ENCODE peak calls at places on chromosomes 13 and 19, in four cellular contexts. A is fibroblast of the conjunctiva; Z is activated CD4-positive, alpha-beta T cell treated with anti-CD3 and anti-CD28 coated beads for 36 hours; U is M059J. O is an unnamed sample.

GRCh38 chr19:7366701-7367420 is 18.1 kb downstream of the ARHGEF18 start:
- DNase-seq in Z (peak; percentile 45), A (no peak), U (peak; percentile 68), O (no peak)

GRCh38 chr19:40576181-40576584 is 490 bp upstream of the SHKBP1 start:
- DNase-seq in Z (peak; percentile 58), U (no peak), A (no peak), O (no peak)

GRCh38 chr13:70339738-70340137 is 231.5 kb upstream of the KLHL1 start:
- DNase-seq in Z (no peak), U (no peak), A (no peak), O (no peak)

GRCh38 chr13:33017410-33017929 is 1.2 kb downstream of the KL start:
- DNase-seq in U (no peak), A (no peak), Z (peak; percentile 74), O (no peak)

GRCh38 chr19:32876919-32877285 is 7.3 kb upstream of the SLC7A9 start:
- DNase-seq in A (no peak), U (peak; percentile 77), Z (no peak), O (no peak)

GRCh38 chr13:110006304-110006703 is 219.9 kb upstream of the IRS2 start:
- DNase-seq in A (no peak), U (peak; percentile 91), Z (no peak), O (no peak)

GRCh38 chr13:52378312-52378711 is 27.7 kb downstream of the THSD1 start:
- DNase-seq in Z (no peak), U (no peak), A (no peak), O (no peak)

GRCh38 chr19:41696402-41697197 is 8.5 kb upstream of the CEACAM7 start:
- DNase-seq in A (no peak), Z (peak; percentile 37), U (peak; percentile 5), O (no peak)

GRCh38 chr19:47480658-47481057 is 3.4 kb downstream of the KPTN start:
- DNase-seq in A (no peak), Z (no peak), U (no peak), O (no peak)